ENCODE peak calls at places on chromosome 2, in four cellular contexts. F is HFF-Myc, S is lower leg skin, H is H9. C is an unnamed sample.

GRCh38 chr2:114727012-114727411 is 284.6 kb downstream of the DPP10 start:
- DNase-seq in S (no peak), H (no peak), F (no peak), C (no peak)

GRCh38 chr2:96554293-96555145 is 18.0 kb downstream of the ARID5A start:
- DNase-seq in S (no peak), F (no peak), H (peak), C (no peak)

GRCh38 chr2:218576854-218577253 is 8.2 kb downstream of the CNOT9 start:
- DNase-seq in S (no peak), H (no peak), F (no peak), C (no peak)

GRCh38 chr2:169715379-169716228 is 18.0 kb upstream of the KLHL23 start:
- DNase-seq in F (no peak), H (no peak), S (no peak), C (no peak)

GRCh38 chr2:15937882-15938802 is 2.2 kb upstream of the MYCN start:
- DNase-seq in H (no peak), F (no peak), S (no peak), C (no peak)

GRCh38 chr2:238912916-238913875 is 65.3 kb downstream of the TWIST2 start:
- DNase-seq in H (no peak), S (no peak), F (no peak), C (no peak)

GRCh38 chr2:71675296-71675695 is 221.9 kb downstream of the DYSF start:
- DNase-seq in F (no peak), H (peak), S (no peak), C (no peak)

GRCh38 chr2:221070106-221070505 is 502.0 kb downstream of the EPHA4 start:
- DNase-seq in F (no peak), H (no peak), S (no peak), C (no peak)

DNA sequence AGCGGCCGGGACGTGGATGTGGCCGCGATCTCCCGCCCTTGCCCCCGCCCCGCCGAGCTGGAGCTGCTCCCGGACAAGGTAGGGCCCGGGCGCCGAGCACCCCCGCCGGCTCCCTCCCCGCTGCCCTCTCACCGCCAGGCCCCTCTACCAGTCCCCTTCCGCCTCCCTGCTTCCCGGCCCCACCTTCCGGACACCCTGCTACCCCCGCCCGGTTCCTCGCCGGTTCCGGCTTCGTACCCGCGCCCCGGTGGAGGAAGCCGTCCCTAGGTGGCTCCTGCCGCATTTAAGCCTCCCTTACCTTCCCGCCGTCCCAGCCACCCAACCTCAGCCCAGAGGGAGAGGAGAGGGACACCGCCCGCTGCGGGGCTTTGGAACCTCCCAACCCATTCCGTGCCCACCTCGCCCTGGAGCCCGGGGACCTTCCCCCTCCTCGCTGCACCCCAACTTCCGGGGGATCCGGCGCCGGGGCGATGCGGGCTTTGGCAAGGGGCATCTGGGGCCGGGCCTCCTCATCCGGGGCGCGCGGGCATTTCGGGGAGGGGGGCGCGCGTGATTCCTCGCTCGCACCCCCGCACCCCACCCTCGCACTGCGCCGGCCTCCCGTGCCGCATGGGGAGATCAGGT is 475 bp downstream of the B3GNT2 start:
- DNase-seq in H (no peak), F (no peak), S (no peak), C (no peak)
- TF ChIP-seq CTCF in H (no peak), F (no peak), S (no peak), C (no peak)

GRCh38 chr2:100292022-100292580 is 30.2 kb downstream of the LONRF2 start:
- DNase-seq in F (peak), H (peak), S (no peak), C (peak)
- TF ChIP-seq CTCF in F (no peak), H (no peak), S (no peak), C (no peak)

GRCh38 chr2:127454595-127455565 is 36.7 kb downstream of the PROC start:
- DNase-seq in S (no peak), F (no peak), H (no peak), C (peak)

GRCh38 chr2:127453013-127453391 is 34.8 kb downstream of the PROC start:
- DNase-seq in H (no peak), S (no peak), F (no peak), C (no peak)

GRCh38 chr2:127451981-127452380 is 33.8 kb downstream of the PROC start:
- DNase-seq in S (no peak), F (peak), H (no peak), C (peak)

GRCh38 chr2:127455566-127456493 is 37.6 kb downstream of the PROC start:
- DNase-seq in H (peak), S (no peak), F (no peak), C (no peak)

DNA sequence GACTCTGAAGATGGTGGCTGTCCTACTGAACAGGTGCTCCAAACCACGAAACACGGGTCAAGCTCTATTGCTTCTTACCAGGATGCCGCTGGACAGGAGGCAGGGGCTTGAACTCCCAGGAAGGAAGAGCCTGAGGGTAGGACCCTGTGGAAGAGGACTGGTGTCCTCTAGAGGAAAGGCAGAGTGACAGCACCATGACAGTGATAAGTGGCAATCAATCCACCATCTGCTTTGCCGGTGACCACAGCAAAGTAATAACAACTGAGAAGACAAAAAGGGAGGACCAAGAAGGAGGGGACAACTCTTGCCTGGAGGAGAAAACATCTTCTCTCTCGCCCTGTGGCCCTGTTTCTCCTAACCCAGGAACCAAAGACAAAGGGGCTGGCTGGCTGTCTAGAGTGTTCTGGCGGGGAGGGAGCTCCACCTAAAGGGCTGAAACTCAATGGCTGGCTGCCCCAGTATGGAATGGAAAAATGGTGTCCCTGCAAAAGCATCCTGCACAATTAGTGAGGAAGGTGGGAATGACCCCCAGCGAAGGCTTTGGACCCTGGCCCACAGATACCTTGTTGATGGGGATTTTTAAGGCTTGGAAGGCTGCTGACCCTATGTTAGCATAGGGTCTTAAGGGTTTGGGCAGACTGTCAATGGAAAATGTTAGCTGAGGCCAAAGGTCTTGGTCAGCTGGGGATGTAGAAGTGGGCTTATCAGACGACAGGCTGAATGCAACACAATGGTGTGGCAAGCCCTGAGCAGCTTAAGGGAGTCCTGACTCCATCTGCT is 35.4 kb downstream of the PROC start:
- DNase-seq in F (no peak), H (peak), S (no peak), C (no peak)
- TF ChIP-seq CTCF in F (peak), H (peak), S (no peak), C (no peak)

GRCh38 chr2:112021269-112021668 is 33.8 kb upstream of the TMEM87B start:
- DNase-seq in F (no peak), H (no peak), S (no peak), C (no peak)

GRCh38 chr2:112021781-112022231 is 33.3 kb upstream of the TMEM87B start:
- DNase-seq in H (no peak), S (no peak), F (no peak), C (no peak)

GRCh38 chr2:112018846-112019245 is 36.2 kb upstream of the TMEM87B start:
- DNase-seq in F (no peak), S (no peak), H (no peak), C (no peak)

GRCh38 chr2:112019510-112019909 is 35.6 kb upstream of the TMEM87B start:
- DNase-seq in S (no peak), F (no peak), H (no peak), C (no peak)

DNA sequence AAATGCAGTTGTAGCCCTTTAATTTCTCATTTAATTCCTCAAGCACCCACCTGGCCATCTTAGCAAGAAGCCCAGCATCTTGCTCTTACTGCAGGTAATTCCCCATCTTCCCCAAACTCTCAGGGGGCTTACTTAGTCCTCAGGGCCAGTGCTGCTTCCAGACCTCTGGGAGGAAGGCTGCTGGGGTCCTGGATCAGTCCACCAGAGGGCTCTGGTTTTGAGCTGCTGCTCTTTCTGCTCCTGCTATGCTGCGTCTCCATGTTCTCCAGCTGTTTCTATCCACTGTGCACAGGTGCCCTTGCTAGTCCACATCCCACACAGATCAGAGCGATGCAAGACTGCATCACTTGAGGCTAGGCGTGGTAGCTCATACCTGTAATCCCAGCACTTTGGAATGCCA is 34.5 kb upstream of the TMEM87B start:
- DNase-seq in F (no peak), H (peak), S (no peak), C (no peak)
- TF ChIP-seq CTCF in F (peak), H (peak), S (no peak), C (no peak)

GRCh38 chr2:74441111-74441689 is 537 bp downstream of the RTKN start:
- DNase-seq in S (no peak), H (no peak), F (no peak), C (no peak)

GRCh38 chr2:74440005-74440377 is 1.7 kb downstream of the RTKN start:
- DNase-seq in S (peak), H (no peak), F (no peak), C (no peak)

GRCh38 chr2:74441690-74442482 is at the start of gene RTKN:
- DNase-seq in H (peak), S (no peak), F (no peak), C (no peak)

GRCh38 chr2:74439373-74440004 is 2.2 kb downstream of the RTKN start:
- DNase-seq in F (no peak), H (no peak), S (no peak), C (no peak)

GRCh38 chr2:74440378-74441110 is 1.2 kb downstream of the RTKN start:
- DNase-seq in H (peak), S (peak), F (peak), C (no peak)
- TF ChIP-seq CTCF in H (peak), S (no peak), F (no peak), C (peak)

GRCh38 chr2:95287806-95288205 is 9.3 kb upstream of the KCNIP3 start:
- DNase-seq in S (no peak), H (no peak), F (no peak), C (no peak)
- TF ChIP-seq CTCF in S (no peak), H (no peak), F (no peak), C (no peak)